ENCODE peak calls at places on chromosome 6, in four cellular contexts. Y is breast epithelium, I is fibroblast of mammary gland, Q is cardiac fibroblast. E is an unnamed sample.

GRCh38 chr6:135440087-135440792 is 57.3 kb downstream of the AHI1 start:
- DNase-seq in Y (no peak), I (no peak), Q (no peak), E (no peak)

GRCh38 chr6:148915889-148916288 is 169.1 kb downstream of the UST start:
- DNase-seq in Y (no peak), I (no peak), Q (no peak), E (no peak)

GRCh38 chr6:17431581-17431980 is 38.2 kb downstream of the CAP2 start:
- DNase-seq in Y (no peak), I (peak; percentile 37), Q (peak; percentile 43), E (no peak)

GRCh38 chr6:131937703-131938631 is 13.2 kb downstream of the CCN2 start:
- DNase-seq in Y (no peak), I (peak; percentile 95), Q (peak; percentile 99), E (peak; percentile 65)

GRCh38 chr6:11413112-11413687 is 124.3 kb upstream of the TMEM170B start:
- DNase-seq in Y (no peak), I (no peak), Q (no peak), E (no peak)

GRCh38 chr6:125114248-125114858 is 39.2 kb upstream of the TPD52L1 start:
- DNase-seq in Y (no peak), I (peak; percentile 66), Q (peak; percentile 79), E (peak; percentile 80)

GRCh38 chr6:113825776-113826175 is 31.4 kb upstream of the MARCKS start:
- DNase-seq in Y (peak; percentile 89), I (peak; percentile 77), Q (peak; percentile 57), E (peak; percentile 86)

GRCh38 chr6:44659676-44660170 is 272.2 kb downstream of the CDC5L start:
- DNase-seq in Y (no peak), I (no peak), Q (no peak), E (no peak)

GRCh38 chr6:43275782-43276179 is 22.3 kb upstream of the SLC22A7 start:
- DNase-seq in Y (no peak), I (no peak), Q (no peak), E (no peak)

GRCh38 chr6:135183532-135184440 is 2.7 kb downstream of the MYB start:
- DNase-seq in Y (peak; percentile 61), I (peak; percentile 38), Q (peak; percentile 64), E (peak; percentile 24)

GRCh38 chr6:41498968-41499599 is 47.1 kb upstream of the FOXP4 start:
- DNase-seq in Y (peak; percentile 74), I (no peak), Q (no peak), E (no peak)

GRCh38 chr6:129662406-129662766 is 47.6 kb downstream of the ARHGAP18 start:
- DNase-seq in Y (no peak), I (no peak), Q (no peak), E (no peak)

GRCh38 chr6:157990321-157991066 is 8.8 kb downstream of the SYNJ2 start:
- DNase-seq in Y (no peak), I (peak; percentile 81), Q (peak; percentile 44), E (no peak)

GRCh38 chr6:110681543-110682459 is 133.5 kb downstream of the CDK19 start:
- DNase-seq in Y (no peak), I (no peak), Q (peak; percentile 10), E (peak; percentile 37)

GRCh38 chr6:15547379-15547778 is 115.4 kb downstream of the DTNBP1 start:
- DNase-seq in Y (no peak), I (no peak), Q (no peak), E (no peak)

GRCh38 chr6:164911873-164912580 is 397.4 kb downstream of the C6orf118 start:
- DNase-seq in Y (no peak), I (no peak), Q (no peak), E (no peak)

GRCh38 chr6:46990031-46990644 is 52.0 kb downstream of the ADGRF1 start:
- DNase-seq in Y (no peak), I (no peak), Q (peak; percentile 48), E (peak; percentile 25)

DNA sequence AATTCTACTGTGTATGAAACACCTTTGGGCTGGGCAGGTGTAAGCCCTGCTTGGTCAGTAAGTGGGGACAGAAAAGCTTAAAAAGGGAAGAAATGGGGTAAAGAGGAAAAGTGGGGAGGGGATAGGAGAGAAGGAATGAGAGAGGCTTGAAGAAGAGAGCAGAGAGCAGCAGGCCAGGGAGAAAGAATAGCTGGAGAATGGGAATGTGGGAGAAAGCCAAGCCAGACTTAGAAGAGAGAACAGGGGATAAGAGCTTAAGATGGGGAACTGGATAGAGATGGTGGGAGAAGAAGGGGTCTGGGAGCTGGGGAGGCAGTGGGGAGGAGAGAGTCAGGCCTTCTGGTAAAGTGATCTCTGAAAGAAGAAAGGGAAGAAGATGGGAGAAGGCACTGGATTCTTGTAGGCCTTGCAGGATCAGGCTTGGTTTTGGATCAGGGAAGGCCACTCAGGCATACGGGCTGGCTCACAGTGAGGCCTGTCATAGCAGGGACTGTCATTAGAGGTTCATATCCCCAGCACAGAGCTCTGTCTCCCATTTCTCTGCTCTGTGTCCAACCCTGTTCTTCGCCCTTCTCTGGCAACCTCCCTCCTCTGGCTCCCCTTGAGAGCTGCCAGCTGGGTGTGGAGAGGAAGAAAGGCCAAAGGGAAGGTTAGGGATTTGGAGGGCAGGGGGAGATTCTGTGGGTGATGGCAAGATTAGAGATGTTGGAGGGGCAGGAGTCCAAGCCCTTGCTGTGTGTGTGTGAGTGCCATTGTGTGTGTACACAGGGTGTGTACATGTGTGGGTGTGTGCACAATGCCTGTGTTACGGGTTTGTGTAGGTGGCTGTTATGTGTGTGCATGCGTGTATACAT is 9.3 kb downstream of the SYNGAP1 start:
- DNase-seq in Y (no peak), I (no peak), Q (no peak), E (no peak)
- H3K4me3 ChIP-seq in Y (peak overlapping the region; percentile 83), I (peak overlapping the region; percentile 48), Q (no peak overlapping the region), E (peak overlapping the region; percentile 74)

GRCh38 chr6:152748843-152749242 is 1.8 kb upstream of the VIP start:
- DNase-seq in Y (no peak), I (peak; percentile 29), Q (peak; percentile 53), E (peak; percentile 55)
- TF ChIP-seq CTCF in Y (no peak), I (peak; percentile 22), Q (no peak), E (peak; percentile 25)

GRCh38 chr6:151524059-151524458 is 30.2 kb downstream of the CCDC170 start:
- DNase-seq in Y (no peak), I (no peak), Q (no peak), E (no peak)

DNA sequence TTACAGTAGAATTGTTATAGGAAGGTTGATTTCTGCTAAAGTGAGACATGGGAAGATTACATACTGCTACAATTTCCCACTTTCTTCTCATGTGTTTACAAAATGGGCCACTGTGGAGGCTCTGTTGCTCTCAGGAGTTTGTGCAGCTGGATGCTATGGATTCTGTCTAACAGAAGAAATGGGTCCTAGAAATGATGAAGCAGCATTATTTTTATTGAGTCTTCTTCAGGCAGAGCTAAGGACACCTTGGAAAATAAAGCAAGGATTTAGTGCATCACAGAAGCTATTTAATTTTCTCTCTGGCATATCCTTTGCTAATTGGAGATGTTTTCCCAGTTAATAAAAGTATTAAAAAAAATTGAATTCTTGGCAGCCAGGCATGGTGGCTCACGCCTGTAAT is 29.2 kb downstream of the CCDC170 start:
- DNase-seq in Y (no peak), I (no peak), Q (no peak), E (no peak)
- H3K4me3 ChIP-seq in Y (no peak overlapping the region), I (no peak overlapping the region), Q (no peak overlapping the region), E (no peak overlapping the region)

GRCh38 chr6:83859410-83860346 is at the start of gene CYB5R4:
- DNase-seq in Y (peak; percentile 94), I (peak; percentile 95), Q (peak; percentile 97), E (peak; percentile 97)
- TF ChIP-seq CTCF in Y (no peak), I (peak; percentile 38), Q (peak; percentile 59), E (peak; percentile 56)